ENCODE peak calls at places on chromosome 17, in eight cellular contexts. O, G, E, D, Q, B, I and W are unnamed samples.
A peak's percentile ranks its signal among the peaks of the same experiment; 100 is the strongest.

GRCh38 chr17:17628388-17629008 is 37.0 kb upstream of the PEMT start:
- DNase-seq in Q (no peak), G (no peak), O (no peak), E (no peak), B (no peak), D (peak; percentile 15), I (peak; percentile 67), W (no peak)

GRCh38 chr17:38735161-38735997 is 5.2 kb downstream of the CISD3 start:
- DNase-seq in O (no peak), E (no peak), D (no peak), Q (no peak), G (no peak), I (peak; percentile 50), B (peak; percentile 21), W (no peak)

GRCh38 chr17:60473788-60474187 is 51.5 kb downstream of the CHCT1 start:
- DNase-seq in E (no peak), I (no peak), O (peak; percentile 64), B (no peak), D (no peak), G (no peak), Q (no peak), W (no peak)

GRCh38 chr17:27559996-27560481 is 70.9 kb upstream of the LGALS9 start:
- DNase-seq in D (no peak), Q (peak; percentile 91), B (peak; percentile 70), I (no peak), G (peak; percentile 96), O (peak; percentile 93), E (no peak), W (peak; percentile 87)

GRCh38 chr17:72193395-72194106 is 72.7 kb downstream of the SOX9 start:
- DNase-seq in O (peak; percentile 69), E (no peak), Q (peak; percentile 62), B (no peak), I (no peak), D (no peak), G (no peak), W (peak; percentile 50)

GRCh38 chr17:13352747-13353415 is 248.8 kb downstream of the HS3ST3A1 start:
- DNase-seq in D (no peak), B (no peak), I (no peak), Q (no peak), O (no peak), E (no peak), G (no peak), W (no peak)

GRCh38 chr17:51079049-51079448 is 41.6 kb downstream of the SPAG9 start:
- DNase-seq in G (no peak), Q (peak; percentile 49), B (peak; percentile 64), I (no peak), E (no peak), D (no peak), O (peak; percentile 69), W (peak; percentile 26)

GRCh38 chr17:2635675-2636074 is 42.2 kb downstream of the PAFAH1B1 start:
- DNase-seq in Q (no peak), B (no peak), I (no peak), G (no peak), E (no peak), O (no peak), D (no peak), W (no peak)

GRCh38 chr17:1471490-1471889 is 15.5 kb upstream of the CRK start:
- DNase-seq in B (no peak), G (no peak), I (no peak), D (no peak), O (no peak), Q (no peak), E (no peak), W (no peak)

GRCh38 chr17:56142325-56142724 is 10.9 kb upstream of the ANKFN1 start:
- DNase-seq in G (no peak), Q (peak; percentile 95), I (no peak), E (no peak), B (no peak), D (no peak), O (peak; percentile 95), W (peak; percentile 95)

GRCh38 chr17:61617261-61617660 is 26.2 kb upstream of the NACA2 start:
- DNase-seq in I (no peak), E (no peak), O (peak; percentile 9), B (no peak), Q (no peak), D (no peak), G (no peak), W (no peak)

DNA sequence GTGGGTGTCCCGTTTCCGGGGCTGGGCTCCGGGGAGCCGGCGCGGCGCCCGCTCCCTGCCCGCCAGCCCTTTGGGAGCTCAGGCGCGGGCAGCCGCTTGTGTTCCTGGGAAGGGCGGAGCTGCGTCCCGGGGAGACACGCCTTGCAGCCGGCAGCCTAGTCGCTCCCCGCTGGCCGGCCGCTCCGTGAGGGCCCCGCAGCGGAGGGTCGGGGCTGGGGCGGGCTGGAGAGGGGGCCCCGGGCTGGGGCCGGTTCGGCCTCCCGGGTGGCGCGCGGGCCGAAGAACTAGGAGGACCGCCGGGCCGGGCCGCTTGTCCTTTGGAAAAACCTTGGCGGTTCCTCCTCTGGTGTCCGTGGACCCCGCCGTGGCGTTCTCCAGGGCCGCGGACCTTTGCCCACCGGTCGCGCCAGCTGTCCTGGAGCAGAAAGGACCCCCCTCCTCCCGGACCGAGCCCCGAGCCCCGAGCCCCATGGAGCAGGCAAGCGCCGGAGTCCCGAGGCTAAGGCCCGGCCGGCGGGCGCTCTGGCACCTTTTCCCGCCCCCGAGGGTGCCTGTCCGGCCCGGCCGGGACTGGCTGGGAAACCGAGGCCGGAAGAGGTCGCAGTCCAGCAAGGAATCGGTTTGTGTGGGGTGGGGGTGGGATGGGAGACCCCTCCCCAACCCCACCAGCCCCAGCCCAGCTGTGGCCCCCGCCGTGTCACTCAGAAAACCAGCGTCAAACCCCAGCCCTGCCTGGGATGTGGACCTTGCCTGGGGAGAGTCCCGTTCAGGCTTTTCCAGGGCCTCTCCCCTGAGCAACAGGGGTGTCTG is 6.8 kb upstream of the TBC1D3B start:
- DNase-seq in O (peak; percentile 54), I (peak; percentile 87), B (peak; percentile 25), E (peak; percentile 39), D (no peak), G (no peak), Q (peak; percentile 78), W (peak; percentile 66)
- H3K27me3 ChIP-seq in O (peaks cover 18% of the 10 kb centered on the region), I (no peaks in the 10 kb centered on the region), B (peaks cover 13% of the 10 kb centered on the region), E (no peaks in the 10 kb centered on the region), D (no peaks in the 10 kb centered on the region), G (no peaks in the 10 kb centered on the region), Q (no peaks in the 10 kb centered on the region), W (peaks cover 6% of the 10 kb centered on the region)

GRCh38 chr17:44084131-44084538 is 13.6 kb downstream of the G6PC3 start:
- DNase-seq in E (no peak), O (no peak), B (peak; percentile 41), D (no peak), G (no peak), Q (no peak), I (peak; percentile 29), W (no peak)
- TF ChIP-seq CTCF in E (peak; percentile 62), O (no peak), B (peak; percentile 65), D (peak; percentile 30), G (peak; percentile 34), Q (peak; percentile 16), I (peak; percentile 38), W (peak; percentile 12)

DNA sequence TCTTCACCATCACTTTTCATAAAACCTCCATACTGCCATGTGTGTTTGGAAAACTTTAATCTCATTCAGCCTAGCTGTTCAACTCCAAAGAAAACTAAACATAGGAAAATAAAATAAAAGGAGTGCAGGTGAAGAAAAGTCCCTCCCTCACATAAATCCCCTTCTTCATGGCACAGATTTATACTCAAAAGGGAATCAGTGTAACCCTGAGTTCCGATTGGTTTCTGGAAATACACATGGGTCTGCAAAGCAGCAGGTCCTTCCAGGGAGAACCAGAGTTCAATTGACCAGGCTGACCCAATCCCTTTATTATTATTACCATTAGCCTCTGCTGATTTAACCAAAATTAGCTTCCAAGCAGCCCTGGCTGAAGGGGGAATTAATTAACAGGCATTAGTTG is 8.9 kb upstream of the HOXB2 start:
- DNase-seq in O (peak; percentile 34), Q (peak; percentile 35), D (no peak), E (no peak), B (no peak), I (no peak), G (no peak), W (peak; percentile 18)
- H3K9ac ChIP-seq in O (peak overlapping the region; percentile 91), Q (peak overlapping the region; percentile 78), D (no peak overlapping the region), E (no peak overlapping the region), B (no peak overlapping the region), I (no peak overlapping the region), G (no peak overlapping the region), W (peak overlapping the region; percentile 83)

DNA sequence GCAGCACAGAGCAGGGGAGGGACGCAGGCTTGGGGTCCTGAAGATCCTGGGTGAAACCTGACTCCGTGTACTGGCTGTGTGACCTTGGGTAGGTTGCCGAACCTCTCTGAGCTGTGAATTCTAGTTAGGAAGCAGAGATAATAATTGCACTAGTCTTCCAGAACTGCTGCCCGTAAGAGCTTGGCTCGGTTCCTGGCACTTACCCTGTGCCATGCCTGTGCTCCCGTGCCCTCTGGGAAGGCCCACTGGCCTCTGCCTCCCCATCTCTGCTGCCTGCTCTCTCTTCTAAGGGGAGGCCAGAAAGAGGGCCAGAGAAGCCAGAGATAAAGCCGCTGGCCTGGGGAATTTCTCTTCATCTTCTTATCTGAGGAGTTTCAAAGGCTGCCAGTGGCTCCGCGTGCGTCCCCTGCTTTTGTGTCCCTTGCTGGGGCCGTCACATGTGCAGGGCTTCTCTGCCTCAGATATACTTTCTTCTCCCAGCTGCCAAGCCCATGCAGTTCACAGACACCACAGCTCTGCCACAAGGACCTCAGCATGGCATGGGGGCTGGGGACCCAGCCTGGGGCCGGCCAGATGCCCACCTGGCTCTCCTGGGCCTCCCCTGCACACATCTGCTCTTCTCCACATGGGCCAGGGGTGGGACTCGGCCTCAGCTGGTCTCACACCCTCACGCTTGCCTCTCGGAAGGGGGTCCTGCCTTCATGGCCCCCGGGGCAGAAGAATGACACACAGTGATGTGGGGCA is 145.2 kb downstream of the SDK2 start:
- DNase-seq in G (no peak), I (no peak), B (no peak), E (no peak), Q (no peak), O (no peak), D (no peak), W (no peak)
- H3K27me3 ChIP-seq in G (no peaks in the 10 kb centered on the region), I (peaks cover 82% of the 10 kb centered on the region), B (peaks cover 84% of the 10 kb centered on the region), E (peaks cover 72% of the 10 kb centered on the region), Q (no peaks in the 10 kb centered on the region), O (no peaks in the 10 kb centered on the region), D (peaks cover 3% of the 10 kb centered on the region), W (no peaks in the 10 kb centered on the region)

GRCh38 chr17:7824021-7824924 is 9.7 kb upstream of the KDM6B start:
- DNase-seq in O (no peak), E (no peak), B (no peak), I (no peak), Q (no peak), D (no peak), G (no peak), W (no peak)

GRCh38 chr17:7820231-7820630 is 13.8 kb upstream of the KDM6B start:
- DNase-seq in O (no peak), E (no peak), B (no peak), Q (no peak), G (no peak), D (no peak), I (no peak), W (no peak)

GRCh38 chr17:7822126-7822525 is 11.9 kb upstream of the KDM6B start:
- DNase-seq in G (no peak), E (no peak), Q (no peak), D (no peak), O (no peak), B (no peak), I (no peak), W (no peak)

GRCh38 chr17:7823581-7824001 is 10.4 kb upstream of the KDM6B start:
- DNase-seq in I (no peak), G (no peak), D (no peak), E (no peak), B (no peak), O (no peak), Q (no peak), W (no peak)

GRCh38 chr17:7825206-7825980 is 8.6 kb upstream of the KDM6B start:
- DNase-seq in D (no peak), E (no peak), G (no peak), O (no peak), B (peak; percentile 11), I (no peak), Q (peak; percentile 5), W (no peak)
- TF ChIP-seq CTCF in D (no peak), E (peak; percentile 43), G (peak; percentile 4), O (no peak), B (peak; percentile 29), I (peak; percentile 23), Q (no peak), W (no peak)